ENCODE peak calls at places on chromosome 3, in four cellular contexts. H is lung microvascular endothelial cell, Y is T-cell, W is neural progenitor cell. Q is an unnamed sample.

GRCh38 chr3:17195192-17195611 is 310.4 kb downstream of the PLCL2 start:
- DNase-seq in H (no peak), Y (no peak), W (peak), Q (peak)

GRCh38 chr3:32992310-32992686 is 40.9 kb downstream of the CCR4 start:
- DNase-seq in H (no peak), Y (no peak), W (no peak), Q (no peak)

GRCh38 chr3:188296761-188297689 is 143.1 kb downstream of the LPP start:
- DNase-seq in H (peak), Y (no peak), W (no peak), Q (no peak)

GRCh38 chr3:73094127-73094526 is 32.7 kb downstream of the EBLN2 start:
- DNase-seq in H (no peak), Y (no peak), W (no peak), Q (no peak)

GRCh38 chr3:12856626-12857025 is 15.3 kb upstream of the RPL32 start:
- DNase-seq in H (no peak), Y (no peak), W (no peak), Q (no peak)

GRCh38 chr3:187750513-187751123 is 5.3 kb upstream of the BCL6 start:
- DNase-seq in H (no peak), Y (no peak), W (peak), Q (no peak)

GRCh38 chr3:127254730-127255129 is 33.1 kb downstream of the PRR20G start:
- DNase-seq in H (peak), Y (no peak), W (no peak), Q (peak)

GRCh38 chr3:13188380-13188779 is 115.2 kb upstream of the IQSEC1 start:
- DNase-seq in H (no peak), Y (no peak), W (no peak), Q (no peak)

GRCh38 chr3:180922242-180922641 is 9.8 kb downstream of the FXR1 start:
- DNase-seq in H (no peak), Y (no peak), W (no peak), Q (no peak)

GRCh38 chr3:61236556-61236955 is 14.7 kb downstream of the FHIT start:
- DNase-seq in H (no peak), Y (no peak), W (no peak), Q (no peak)

GRCh38 chr3:182045721-182046120 is 334.0 kb downstream of the SOX2 start:
- DNase-seq in H (no peak), Y (no peak), W (no peak), Q (no peak)

GRCh38 chr3:143652118-143652517 is 196.2 kb downstream of the SLC9A9 start:
- DNase-seq in H (no peak), Y (no peak), W (no peak), Q (no peak)

GRCh38 chr3:191301017-191301416 is 28.2 kb upstream of the CCDC50 start:
- DNase-seq in H (no peak), Y (no peak), W (no peak), Q (no peak)

GRCh38 chr3:50194128-50194902 is 2.9 kb downstream of the GNAT1 start:
- DNase-seq in H (peak), Y (peak), W (peak), Q (peak)

GRCh38 chr3:189317911-189318310 is 146.1 kb downstream of the TPRG1 start:
- DNase-seq in H (no peak), Y (no peak), W (no peak), Q (no peak)

GRCh38 chr3:153073636-153074035 is 88.4 kb upstream of the RAP2B start:
- DNase-seq in H (no peak), Y (no peak), W (no peak), Q (no peak)

GRCh38 chr3:13303410-13303809 is 116.7 kb downstream of the NUP210 start:
- DNase-seq in H (no peak), Y (no peak), W (no peak), Q (no peak)

GRCh38 chr3:38297947-38298711 is 16.0 kb downstream of the SLC22A14 start:
- DNase-seq in H (peak), Y (no peak), W (no peak), Q (no peak)

GRCh38 chr3:61345020-61345419 is 93.8 kb upstream of the FHIT start:
- DNase-seq in H (no peak), Y (no peak), W (no peak), Q (no peak)

GRCh38 chr3:185820973-185821758 is 3.7 kb downstream of the IGF2BP2 start:
- DNase-seq in H (peak), Y (no peak), W (peak), Q (no peak)

GRCh38 chr3:31946484-31947081 is 34.5 kb downstream of the OSBPL10 start:
- DNase-seq in H (no peak), Y (no peak), W (no peak), Q (no peak)

GRCh38 chr3:58323795-58324674 is 8.7 kb upstream of the PXK start:
- DNase-seq in H (peak), Y (no peak), W (no peak), Q (no peak)